ENCODE peak calls at places on chromosome 15, in six cellular contexts. L is heart right ventricle, W is uterus, N is trophoblast cell, B is transverse colon, M is pancreas. J is an unnamed sample.
A peak's percentile ranks its signal among the peaks of the same experiment; 100 is the strongest.

GRCh38 chr15:96304839-96305238 is 25.7 kb upstream of the NR2F2 start:
- DNase-seq in L (no peak), W (no peak), N (no peak), B (no peak), M (no peak), J (no peak)

GRCh38 chr15:65374334-65374733 is 3.5 kb downstream of the IGDCC3 start:
- DNase-seq in L (no peak), W (no peak), N (no peak), B (no peak), M (no peak), J (no peak)

GRCh38 chr15:86010398-86010797 is 69.3 kb upstream of the AGBL1 start:
- DNase-seq in L (no peak), W (no peak), N (no peak), B (no peak), M (no peak), J (no peak)

GRCh38 chr15:49473031-49473430 is 50.0 kb downstream of the FGF7 start:
- DNase-seq in L (no peak), W (no peak), N (no peak), B (no peak), M (no peak), J (no peak)

GRCh38 chr15:87362531-87362930 is 894.0 kb downstream of the NTRK3 start:
- DNase-seq in L (no peak), W (no peak), N (no peak), B (no peak), M (no peak), J (no peak)

GRCh38 chr15:34606545-34606944 is 23.1 kb upstream of the GOLGA8B start:
- DNase-seq in L (no peak), W (no peak), N (no peak), B (no peak), M (no peak), J (no peak)

GRCh38 chr15:39030291-39031070 is 465.9 kb upstream of the RASGRP1 start:
- DNase-seq in L (no peak), W (no peak), N (no peak), B (no peak), M (no peak), J (no peak)

GRCh38 chr15:58383876-58384275 is 47.9 kb upstream of the LIPC start:
- DNase-seq in L (no peak), W (no peak), N (no peak), B (no peak), M (no peak), J (no peak)

DNA sequence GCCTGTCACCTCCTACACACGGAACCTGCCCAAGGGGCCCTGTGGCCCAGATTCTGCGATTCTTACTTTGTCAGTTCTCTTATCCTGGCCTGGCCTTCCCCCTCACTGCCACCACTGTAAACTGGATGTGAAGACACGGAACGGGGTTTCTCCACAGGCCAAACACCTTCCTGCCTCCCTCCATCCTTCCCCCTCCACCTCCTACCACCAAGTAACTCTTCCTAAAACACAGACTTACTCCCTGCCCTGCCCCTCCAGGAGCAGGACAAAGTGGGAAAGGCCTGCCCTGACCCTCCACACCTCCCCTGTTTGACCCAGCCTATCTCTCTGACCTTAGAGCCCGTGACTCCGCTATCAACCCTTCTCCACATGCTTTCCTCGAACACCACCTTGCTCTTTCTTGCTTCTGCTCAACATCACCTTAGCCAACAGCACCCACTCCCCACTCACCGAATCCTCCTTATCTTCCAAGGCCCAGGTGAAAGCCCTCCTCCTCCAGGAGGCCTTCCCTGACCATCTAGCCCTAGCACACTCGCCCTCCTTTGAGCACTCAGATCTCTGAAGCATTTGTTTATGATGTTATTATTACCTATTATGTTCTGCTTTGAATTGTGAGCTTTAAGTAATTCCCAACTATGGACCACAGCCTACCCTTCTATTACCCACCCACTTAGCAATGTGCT is 7.6 kb downstream of the CA12 start:
- DNase-seq in L (no peak), W (no peak), N (no peak), B (no peak), M (no peak), J (no peak)
- H3K4me3 ChIP-seq in L (no peak overlapping the region), W (no peak overlapping the region), N (no peak overlapping the region), B (no peak overlapping the region), M (no peak overlapping the region), J (no peak overlapping the region)

DNA sequence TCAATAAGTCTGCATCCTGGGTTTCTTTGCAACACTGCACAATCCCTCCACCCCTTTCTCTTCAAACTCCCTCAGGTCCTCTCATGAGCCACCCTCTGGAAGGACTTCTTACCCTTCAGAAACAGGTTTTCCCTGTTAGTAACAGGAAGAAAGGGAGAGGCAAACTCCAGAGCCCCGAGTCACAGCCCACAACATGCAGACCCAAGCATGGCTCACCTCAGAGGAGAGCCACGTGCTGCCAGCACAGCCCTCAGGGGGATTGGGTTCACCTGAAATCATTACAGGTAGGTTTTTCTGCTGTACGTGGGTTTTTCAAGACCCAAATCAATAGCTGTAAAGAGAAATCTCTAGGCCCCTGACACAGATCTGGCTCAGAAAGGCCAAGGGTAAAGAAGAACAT is 359.7 kb upstream of the ATP10A start:
- DNase-seq in L (no peak), W (no peak), N (no peak), B (no peak), M (no peak), J (no peak)
- H3K9me3 ChIP-seq in L (no peaks in the 10 kb centered on the region), W (no peaks in the 10 kb centered on the region), N (no peaks in the 10 kb centered on the region), B (no peaks in the 10 kb centered on the region), M (no peaks in the 10 kb centered on the region), J (no peaks in the 10 kb centered on the region)

GRCh38 chr15:73685561-73685960 is 1.4 kb downstream of the CD276 start:
- DNase-seq in L (no peak), W (no peak), N (peak; percentile 11), B (no peak), M (no peak), J (no peak)
- H3K4me3 ChIP-seq in L (no peak overlapping the region), W (no peak overlapping the region), N (no peak overlapping the region), B (no peak overlapping the region), M (no peak overlapping the region), J (no peak overlapping the region)

GRCh38 chr15:46567968-46568367 is 933.1 kb downstream of the SQOR start:
- DNase-seq in L (no peak), W (no peak), N (no peak), B (no peak), M (no peak), J (no peak)
- H3K9me3 ChIP-seq in L (no peaks in the 10 kb centered on the region), W (no peaks in the 10 kb centered on the region), N (no peaks in the 10 kb centered on the region), B (no peaks in the 10 kb centered on the region), M (no peaks in the 10 kb centered on the region), J (no peaks in the 10 kb centered on the region)

GRCh38 chr15:52803543-52804306 is 13.6 kb upstream of the ONECUT1 start:
- DNase-seq in L (no peak), W (no peak), N (no peak), B (no peak), M (peak; percentile 27), J (no peak)

GRCh38 chr15:52804526-52805081 is 14.5 kb upstream of the ONECUT1 start:
- DNase-seq in L (no peak), W (no peak), N (no peak), B (no peak), M (peak; percentile 20), J (no peak)

GRCh38 chr15:52808441-52808840 is 18.3 kb upstream of the ONECUT1 start:
- DNase-seq in L (no peak), W (no peak), N (no peak), B (no peak), M (no peak), J (no peak)

GRCh38 chr15:52806284-52806655 is 16.1 kb upstream of the ONECUT1 start:
- DNase-seq in L (no peak), W (no peak), N (no peak), B (no peak), M (no peak), J (no peak)

GRCh38 chr15:52805351-52806283 is 15.5 kb upstream of the ONECUT1 start:
- DNase-seq in L (no peak), W (no peak), N (no peak), B (no peak), M (peak; percentile 65), J (no peak)
- H3K4me3 ChIP-seq in L (peak overlapping the region; percentile 30), W (peak overlapping the region; percentile 16), N (no peak overlapping the region), B (peak overlapping the region; percentile 7), M (peak overlapping the region; percentile 32), J (peak overlapping the region; percentile 29)

GRCh38 chr15:100593431-100593830 is 8.6 kb downstream of the LINS1 start:
- DNase-seq in L (no peak), W (no peak), N (no peak), B (no peak), M (no peak), J (no peak)

GRCh38 chr15:100592898-100593297 is 9.1 kb downstream of the LINS1 start:
- DNase-seq in L (no peak), W (no peak), N (no peak), B (no peak), M (no peak), J (no peak)

GRCh38 chr15:100591835-100592234 is 10.1 kb downstream of the LINS1 start:
- DNase-seq in L (no peak), W (no peak), N (no peak), B (no peak), M (no peak), J (no peak)

DNA sequence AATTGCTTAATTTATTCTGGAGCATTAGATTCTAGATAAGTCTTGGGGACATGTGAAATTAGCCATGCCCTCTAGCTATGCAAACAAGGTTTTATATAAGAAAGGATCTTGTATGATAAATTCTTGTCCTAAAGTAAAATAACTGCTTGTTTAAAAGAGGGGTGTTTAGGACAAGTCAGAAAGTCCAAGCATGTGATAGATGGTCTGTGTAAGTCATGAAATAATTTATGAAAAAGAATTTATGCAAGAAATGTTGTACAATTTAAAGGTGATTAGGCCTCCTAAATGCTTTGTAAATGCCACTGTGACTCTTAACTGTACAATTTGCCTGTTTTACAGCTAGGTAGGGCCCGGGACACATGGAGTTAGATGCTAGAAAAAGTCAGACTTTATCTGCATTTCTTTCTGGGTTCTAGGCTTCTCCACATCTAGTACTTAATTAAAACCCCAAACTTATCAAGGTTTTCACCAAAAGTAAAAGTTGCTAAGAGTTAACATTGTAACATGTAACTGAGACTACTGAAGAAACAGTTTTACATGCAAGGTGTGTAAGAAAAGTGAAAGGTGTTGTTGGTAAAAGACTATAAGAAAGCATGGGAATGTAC is 13.2 kb downstream of the LINS1 start:
- DNase-seq in L (no peak), W (no peak), N (no peak), B (no peak), M (no peak), J (no peak)
- H3K9me3 ChIP-seq in L (no peaks in the 10 kb centered on the region), W (no peaks in the 10 kb centered on the region), N (peaks cover 5% of the 10 kb centered on the region), B (peaks cover 8% of the 10 kb centered on the region), M (no peaks in the 10 kb centered on the region), J (no peaks in the 10 kb centered on the region)

GRCh38 chr15:57248074-57248473 is 128.2 kb upstream of the CGNL1 start:
- DNase-seq in L (no peak), W (no peak), N (no peak), B (no peak), M (no peak), J (no peak)
- H3K4me3 ChIP-seq in L (no peak overlapping the region), W (no peak overlapping the region), N (no peak overlapping the region), B (no peak overlapping the region), M (no peak overlapping the region), J (no peak overlapping the region)

GRCh38 chr15:20346082-20346805 is 195.4 kb downstream of the GOLGA6L6 start:
- DNase-seq in L (no peak), W (no peak), N (no peak), B (no peak), M (no peak), J (no peak)
- H3K9me3 ChIP-seq in L (no peaks in the 10 kb centered on the region), W (peaks cover 4% of the 10 kb centered on the region), N (peaks cover 75% of the 10 kb centered on the region), B (no peaks in the 10 kb centered on the region), M (no peaks in the 10 kb centered on the region), J (no peaks in the 10 kb centered on the region)

GRCh38 chr15:78880242-78880533 is 7.5 kb downstream of the MORF4L1 start:
- DNase-seq in L (no peak), W (no peak), N (peak; percentile 50), B (no peak), M (no peak), J (no peak)
- H3K4me3 ChIP-seq in L (no peak overlapping the region), W (no peak overlapping the region), N (no peak overlapping the region), B (no peak overlapping the region), M (no peak overlapping the region), J (no peak overlapping the region)

GRCh38 chr15:68930268-68931022 is at the start of gene SPESP1:
- DNase-seq in L (peak; percentile 85), W (peak; percentile 52), N (peak; percentile 90), B (peak; percentile 56), M (peak; percentile 29), J (peak; percentile 76)
- H3K9me3 ChIP-seq in L (no peaks in the 10 kb centered on the region), W (no peaks in the 10 kb centered on the region), N (peaks cover 8% of the 10 kb centered on the region), B (no peaks in the 10 kb centered on the region), M (no peaks in the 10 kb centered on the region), J (no peaks in the 10 kb centered on the region)